ENCODE peak calls at places on chromosome 11, in eight cellular contexts. R is left ventricle myocardium superior; U is progenitor cell of endocrine pancreas; P is heart left ventricle; D is AG09309; G is stimulated activated naive CD8-positive, alpha-beta T cell treated with anti-CD3 and anti-CD28 coated beads, Interleukin-15, amount 100 ng/mL, for 72 hours; J is A549; W is hepatocyte. E is an unnamed sample.

GRCh38 chr11:76382209-76382608 is 1.1 kb downstream of the GVQW3 start:
- DNase-seq in R (no peak), U (no peak), P (no peak), D (no peak), G (no peak), J (no peak), W (no peak), E (no peak)

GRCh38 chr11:47980907-47981621 is 705 bp downstream of the PTPRJ start:
- DNase-seq in R (peak; percentile 74), U (peak; percentile 63), P (peak; percentile 54), D (no peak), G (peak; percentile 39), J (peak; percentile 56), W (peak; percentile 81), E (no peak)

GRCh38 chr11:126163074-126163700 is 48.3 kb downstream of the RPUSD4 start:
- DNase-seq in R (no peak), U (no peak), P (no peak), D (peak; percentile 64), G (no peak), J (no peak), W (peak; percentile 85), E (peak; percentile 85)

GRCh38 chr11:1518301-1518700 is 31.7 kb upstream of the MOB2 start:
- DNase-seq in R (peak; percentile 23), U (no peak), P (no peak), D (no peak), G (no peak), J (no peak), W (no peak), E (no peak)

GRCh38 chr11:12174145-12175143 is 64.1 kb downstream of the MICAL2 start:
- DNase-seq in R (no peak), U (no peak), P (no peak), D (no peak), G (peak; percentile 32), J (no peak), W (no peak), E (no peak)

GRCh38 chr11:102780491-102780918 is at the start of gene MMP10:
- DNase-seq in R (no peak), U (no peak), P (no peak), D (no peak), G (no peak), J (peak; percentile 63), W (peak; percentile 41), E (no peak)

GRCh38 chr11:57205046-57205671 is 23.4 kb downstream of the LRRC55 start:
- DNase-seq in R (peak; percentile 56), U (no peak), P (peak; percentile 25), D (peak; percentile 82), G (no peak), J (no peak), W (peak; percentile 28), E (peak; percentile 65)

GRCh38 chr11:134332189-134332631 is 422 bp downstream of the GLB1L2 start:
- DNase-seq in R (no peak), U (peak; percentile 25), P (no peak), D (no peak), G (no peak), J (no peak), W (peak; percentile 54), E (no peak)

GRCh38 chr11:16902182-16902581 is 112.0 kb downstream of the PLEKHA7 start:
- DNase-seq in R (no peak), U (no peak), P (no peak), D (no peak), G (peak; percentile 53), J (no peak), W (no peak), E (no peak)

GRCh38 chr11:97269527-97269926 is 879.7 kb downstream of the JRKL start:
- DNase-seq in R (no peak), U (no peak), P (no peak), D (no peak), G (no peak), J (no peak), W (peak; percentile 23), E (no peak)

GRCh38 chr11:45879803-45880685 is 5.4 kb upstream of the MAPK8IP1 start:
- DNase-seq in R (no peak), U (no peak), P (no peak), D (no peak), G (no peak), J (no peak), W (peak; percentile 60), E (no peak)

GRCh38 chr11:17206448-17206847 is 1.3 kb downstream of the PIK3C2A start:
- DNase-seq in R (no peak), U (no peak), P (no peak), D (no peak), G (no peak), J (no peak), W (peak; percentile 24), E (no peak)

GRCh38 chr11:78688460-78688859 is 113.8 kb upstream of the NARS2 start:
- DNase-seq in R (no peak), U (no peak), P (no peak), D (no peak), G (no peak), J (no peak), W (no peak), E (no peak)

GRCh38 chr11:13055200-13055599 is 46.1 kb downstream of the RASSF10 start:
- DNase-seq in R (no peak), U (no peak), P (no peak), D (no peak), G (no peak), J (no peak), W (no peak), E (no peak)

GRCh38 chr11:83063073-83063754 is 8.5 kb downstream of the RAB30 start:
- DNase-seq in R (no peak), U (no peak), P (no peak), D (peak; percentile 44), G (no peak), J (peak; percentile 36), W (no peak), E (peak; percentile 58)

GRCh38 chr11:955154-956049 is 29.7 kb downstream of the AP2A2 start:
- DNase-seq in R (no peak), U (no peak), P (no peak), D (no peak), G (no peak), J (no peak), W (no peak), E (no peak)

GRCh38 chr11:11149671-11150459 is 203.2 kb downstream of the CSNK2A3 start:
- DNase-seq in R (no peak), U (no peak), P (no peak), D (no peak), G (peak; percentile 24), J (no peak), W (no peak), E (no peak)

GRCh38 chr11:82003024-82003423 is 730.6 kb downstream of the FAM181B start:
- DNase-seq in R (no peak), U (no peak), P (no peak), D (no peak), G (no peak), J (no peak), W (no peak), E (no peak)

GRCh38 chr11:62542111-62542745 is 4.4 kb downstream of the AHNAK start:
- DNase-seq in R (no peak), U (no peak), P (no peak), D (no peak), G (no peak), J (no peak), W (no peak), E (no peak)

GRCh38 chr11:78802058-78802633 is 227.5 kb upstream of the NARS2 start:
- DNase-seq in R (no peak), U (no peak), P (no peak), D (no peak), G (no peak), J (no peak), W (peak; percentile 28), E (no peak)

GRCh38 chr11:35104655-35105054 is 34.3 kb upstream of the CD44 start:
- DNase-seq in R (no peak), U (no peak), P (no peak), D (no peak), G (no peak), J (no peak), W (no peak), E (no peak)

GRCh38 chr11:123202723-123203122 is 7.7 kb upstream of the CLMP start:
- DNase-seq in R (no peak), U (no peak), P (no peak), D (no peak), G (no peak), J (no peak), W (no peak), E (no peak)

GRCh38 chr11:119373917-119374631 is 7.4 kb downstream of the USP2 start:
- DNase-seq in R (peak; percentile 80), U (peak; percentile 77), P (peak; percentile 64), D (peak; percentile 33), G (no peak), J (peak; percentile 52), W (peak; percentile 88), E (no peak)

GRCh38 chr11:119100246-119100959 is 1.2 kb downstream of the DPAGT1 start:
- DNase-seq in R (no peak), U (no peak), P (no peak), D (no peak), G (no peak), J (peak; percentile 50), W (peak; percentile 45), E (no peak)

GRCh38 chr11:65802841-65803240 is 16.0 kb downstream of the OVOL1 start:
- DNase-seq in R (no peak), U (no peak), P (no peak), D (no peak), G (no peak), J (no peak), W (peak; percentile 1), E (no peak)

GRCh38 chr11:1772270-1773130 is 8.8 kb upstream of the CTSD start:
- DNase-seq in R (peak; percentile 55), U (no peak), P (no peak), D (peak; percentile 75), G (peak; percentile 59), J (peak; percentile 95), W (peak; percentile 86), E (no peak)

GRCh38 chr11:112532506-112532905 is 271.8 kb upstream of the PLET1 start:
- DNase-seq in R (no peak), U (no peak), P (no peak), D (no peak), G (no peak), J (no peak), W (no peak), E (no peak)

GRCh38 chr11:7245341-7245740 is 6.4 kb upstream of the SYT9 start:
- DNase-seq in R (no peak), U (no peak), P (no peak), D (no peak), G (no peak), J (no peak), W (no peak), E (no peak)

GRCh38 chr11:103241574-103241973 is 132.3 kb downstream of the DYNC2H1 start:
- DNase-seq in R (no peak), U (no peak), P (no peak), D (no peak), G (no peak), J (no peak), W (no peak), E (no peak)

GRCh38 chr11:762421-763072 is 14.7 kb downstream of the GATD1 start:
- DNase-seq in R (no peak), U (no peak), P (no peak), D (peak; percentile 57), G (no peak), J (peak; percentile 83), W (no peak), E (peak; percentile 83)

GRCh38 chr11:120807414-120808150 is 216.3 kb upstream of the TBCEL start:
- DNase-seq in R (no peak), U (no peak), P (no peak), D (peak; percentile 66), G (no peak), J (peak; percentile 78), W (peak; percentile 51), E (peak; percentile 50)

GRCh38 chr11:46127150-46127638 is 5.9 kb upstream of the PHF21A start:
- DNase-seq in R (no peak), U (no peak), P (peak; percentile 30), D (peak; percentile 16), G (peak; percentile 74), J (peak; percentile 97), W (no peak), E (peak; percentile 44)

GRCh38 chr11:45432910-45433309 is 146.8 kb upstream of the SYT13 start:
- DNase-seq in R (no peak), U (no peak), P (no peak), D (no peak), G (no peak), J (no peak), W (no peak), E (no peak)

GRCh38 chr11:61516675-61517516 is 8.3 kb downstream of the LRRC10B start:
- DNase-seq in R (peak; percentile 62), U (peak; percentile 72), P (no peak), D (no peak), G (peak; percentile 61), J (peak; percentile 86), W (peak; percentile 54), E (no peak)